ENCODE peak calls at places on chromosomes 2 and 18, in nine cellular contexts. K is body of pancreas; O is neuronal stem cell; G is kidney epithelial cell; M is effector memory CD4-positive, alpha-beta T cell; A is HL-60; V is skeletal muscle cell; Y is cardiac fibroblast; L is OCI-LY7. E is an unnamed sample.

GRCh38 chr18:76866631-76867030 is 44.3 kb downstream of the ZNF236 start:
- DNase-seq in A (no peak), M (no peak), V (no peak), Y (no peak), O (no peak), K (no peak), L (no peak), G (no peak), E (no peak)

GRCh38 chr2:223165423-223166214 is 113.6 kb downstream of the KCNE4 start:
- DNase-seq in L (no peak), Y (peak), O (no peak), K (no peak), G (no peak), V (no peak), A (no peak), M (no peak), E (no peak)

GRCh38 chr18:35637226-35637625 is 55.7 kb downstream of the GALNT1 start:
- DNase-seq in K (no peak), L (no peak), V (no peak), O (no peak), G (no peak), M (no peak), A (no peak), Y (no peak), E (no peak)

GRCh38 chr2:150607471-150607870 is 120.0 kb upstream of the RND3 start:
- DNase-seq in L (no peak), O (no peak), G (no peak), A (no peak), K (no peak), V (no peak), Y (peak), M (no peak), E (no peak)

GRCh38 chr18:13221821-13222220 is 3.3 kb downstream of the LDLRAD4 start:
- DNase-seq in O (no peak), A (no peak), K (peak), Y (peak), G (no peak), V (no peak), M (no peak), L (no peak), E (no peak)

GRCh38 chr18:35923939-35924338 is 48.5 kb upstream of the RMP24 start:
- DNase-seq in G (no peak), Y (no peak), L (no peak), A (no peak), K (no peak), M (no peak), V (no peak), O (no peak), E (no peak)

GRCh38 chr2:223588251-223588650 is 13.9 kb downstream of the SCG2 start:
- DNase-seq in K (no peak), M (no peak), V (no peak), L (no peak), G (no peak), A (no peak), Y (no peak), O (no peak), E (no peak)

GRCh38 chr2:39121523-39122063 is 742 bp upstream of the SOS1 start:
- DNase-seq in Y (no peak), K (no peak), G (no peak), M (no peak), A (no peak), L (peak), V (no peak), O (no peak), E (peak)

GRCh38 chr2:85583667-85584353 is 421 bp upstream of the VAMP5 start:
- DNase-seq in G (no peak), A (no peak), O (no peak), L (no peak), K (no peak), M (no peak), Y (no peak), V (no peak), E (no peak)

GRCh38 chr2:150486539-150487484 is 655 bp downstream of the RND3 start:
- DNase-seq in L (no peak), O (peak), Y (peak), A (no peak), K (peak), M (no peak), V (no peak), G (no peak), E (peak)

GRCh38 chr2:188244383-188244782 is 47.3 kb upstream of the GULP1 start:
- DNase-seq in Y (no peak), G (no peak), M (no peak), L (no peak), V (no peak), A (no peak), K (no peak), O (no peak), E (no peak)

GRCh38 chr18:6747646-6748045 is 18.1 kb downstream of the ARHGAP28 start:
- DNase-seq in V (peak), A (no peak), G (no peak), M (no peak), K (peak), L (no peak), Y (peak), O (no peak), E (no peak)

GRCh38 chr2:172571245-172571644 is 15.4 kb downstream of the PDK1 start:
- DNase-seq in G (no peak), M (no peak), A (no peak), V (no peak), O (no peak), K (no peak), Y (no peak), L (no peak), E (no peak)

GRCh38 chr2:65366595-65367125 is 65.7 kb downstream of the SPRED2 start:
- DNase-seq in A (peak), L (peak), M (no peak), K (peak), V (peak), Y (peak), G (peak), O (no peak), E (no peak)

GRCh38 chr2:46800218-46800617 is 115.4 kb downstream of the MCFD2 start:
- DNase-seq in M (no peak), K (no peak), Y (no peak), A (no peak), L (no peak), G (no peak), V (no peak), O (no peak), E (no peak)

GRCh38 chr2:14451312-14451711 is 181.2 kb upstream of the LRATD1 start:
- DNase-seq in V (no peak), G (no peak), Y (no peak), K (no peak), M (no peak), A (no peak), O (no peak), L (no peak), E (no peak)

GRCh38 chr2:18896106-18896505 is 306.7 kb upstream of the NT5C1B start:
- DNase-seq in Y (peak), K (no peak), O (no peak), G (no peak), V (no peak), M (no peak), L (no peak), A (no peak), E (no peak)

GRCh38 chr2:223086360-223086981 is 34.5 kb downstream of the KCNE4 start:
- DNase-seq in V (no peak), A (no peak), G (no peak), O (no peak), K (no peak), L (no peak), Y (no peak), M (no peak), E (no peak)

GRCh38 chr2:224518806-224519580 is 66.2 kb downstream of the CUL3 start:
- DNase-seq in O (no peak), A (no peak), M (no peak), G (no peak), K (no peak), Y (peak), V (peak), L (peak), E (no peak)

GRCh38 chr18:12315481-12315880 is 7.4 kb downstream of the TUBB6 start:
- DNase-seq in Y (peak), V (no peak), L (no peak), O (no peak), G (no peak), K (no peak), M (no peak), A (no peak), E (no peak)

GRCh38 chr2:71277536-71278103 is 50.7 kb upstream of the PAIP2B start:
- DNase-seq in G (no peak), A (peak), M (no peak), K (peak), V (no peak), L (peak), Y (peak), O (peak), E (peak)

GRCh38 chr2:30298302-30298701 is 67.0 kb downstream of the LBH start:
- DNase-seq in M (no peak), A (no peak), V (no peak), O (no peak), Y (no peak), K (no peak), L (no peak), G (no peak), E (no peak)

GRCh38 chr2:236240228-236240990 is 23.8 kb downstream of the ASB18 start:
- DNase-seq in K (peak), M (no peak), O (no peak), A (no peak), V (no peak), L (no peak), Y (no peak), G (no peak), E (no peak)

GRCh38 chr2:27152796-27153464 is 4.1 kb downstream of the TCF23 start:
- DNase-seq in A (no peak), Y (no peak), V (no peak), O (no peak), G (no peak), M (no peak), K (no peak), L (peak), E (peak)

GRCh38 chr2:239762742-239763269 is 262.3 kb downstream of the NDUFA10 start:
- DNase-seq in G (no peak), V (no peak), A (no peak), K (no peak), M (no peak), L (no peak), Y (no peak), O (no peak), E (no peak)

GRCh38 chr2:27118525-27119329 is at the start of gene CGREF1:
- DNase-seq in L (no peak), V (no peak), A (peak), M (no peak), K (no peak), G (no peak), O (no peak), Y (peak), E (no peak)

GRCh38 chr2:66576381-66577330 is 141.7 kb downstream of the MEIS1 start:
- DNase-seq in K (peak), A (no peak), V (no peak), M (no peak), Y (peak), O (no peak), L (no peak), G (no peak), E (no peak)

GRCh38 chr2:66579494-66579893 is 144.6 kb downstream of the MEIS1 start:
- DNase-seq in L (no peak), Y (no peak), K (no peak), M (no peak), O (no peak), A (no peak), G (no peak), V (no peak), E (no peak)

GRCh38 chr2:66577331-66578041 is 142.6 kb downstream of the MEIS1 start:
- DNase-seq in L (no peak), Y (no peak), K (peak), G (no peak), A (no peak), V (no peak), M (no peak), O (no peak), E (no peak)

GRCh38 chr2:66578853-66579158 is 143.9 kb downstream of the MEIS1 start:
- DNase-seq in A (no peak), V (no peak), Y (no peak), O (no peak), L (no peak), K (no peak), M (no peak), G (no peak), E (no peak)

DNA sequence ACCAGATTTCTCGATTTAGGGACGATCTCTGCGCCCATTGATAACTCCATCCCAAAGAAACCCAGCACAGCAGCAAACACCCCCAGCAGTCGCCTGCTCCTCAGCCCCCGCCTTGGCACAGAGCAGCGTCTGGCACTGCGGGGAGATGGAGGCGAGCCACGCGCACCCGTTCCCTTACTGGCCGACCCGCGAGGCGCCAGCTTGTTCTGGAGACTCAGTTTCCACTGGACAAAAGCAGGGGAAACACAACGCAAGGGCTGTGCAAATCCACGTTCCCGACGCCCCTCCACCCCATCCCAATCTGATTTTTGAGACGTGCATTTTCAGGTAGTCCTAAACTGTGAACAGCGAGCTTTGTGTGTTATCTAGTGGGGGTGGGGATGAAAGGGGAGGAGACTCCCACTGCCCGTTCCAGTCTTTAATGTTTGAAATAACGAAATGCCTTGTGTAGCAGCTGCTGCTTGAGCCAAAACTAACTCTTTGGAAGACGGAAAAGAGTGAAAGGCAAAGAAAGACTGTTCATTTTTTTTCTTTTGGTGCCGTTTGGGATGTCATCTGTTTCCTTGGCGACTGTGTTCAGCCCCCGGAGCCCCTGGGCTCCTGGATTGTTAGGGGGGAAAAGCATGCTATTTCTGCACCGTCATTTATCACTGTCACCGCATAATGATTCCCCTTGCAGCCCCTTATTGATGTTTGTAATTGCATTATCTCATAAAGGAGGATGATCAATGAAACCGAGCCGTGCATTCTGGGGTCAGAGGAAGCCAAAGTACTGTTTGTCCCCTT is 143.3 kb downstream of the MEIS1 start:
- DNase-seq in V (no peak), A (no peak), K (peak), G (no peak), L (no peak), M (no peak), Y (no peak), O (no peak), E (no peak)
- H3K4me3 ChIP-seq in V (no peak), A (no peak), K (no peak), G (no peak), L (no peak), M (no peak), Y (no peak), O (peak), E (no peak)

DNA sequence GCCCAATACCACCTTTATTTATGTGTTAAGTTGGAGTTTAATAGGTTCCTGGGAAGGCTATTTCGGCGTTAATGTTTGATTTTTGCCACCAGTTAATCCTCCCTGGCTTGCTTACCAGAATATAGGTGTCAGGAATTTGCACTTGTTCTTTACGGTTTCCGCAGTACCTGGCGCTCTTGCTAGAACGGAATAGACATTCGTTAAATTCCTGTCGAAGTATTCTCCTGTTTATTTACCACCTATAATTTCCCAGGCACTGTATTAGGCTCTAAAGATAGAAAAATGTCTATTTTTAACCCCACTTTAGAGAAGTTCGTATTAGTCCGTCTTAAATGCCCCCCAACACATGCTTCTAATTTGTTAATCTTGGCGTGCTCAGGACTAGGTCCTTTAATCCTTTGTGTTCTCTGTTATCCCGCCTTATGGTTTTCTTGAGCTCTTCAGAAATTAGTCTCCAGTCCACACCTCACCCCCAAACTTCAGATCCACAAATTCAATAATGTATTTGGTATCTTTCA is 575 bp downstream of the CCDC150 start:
- DNase-seq in M (no peak), K (no peak), G (no peak), V (no peak), L (peak), Y (no peak), A (no peak), O (no peak), E (no peak)
- H3K4me3 ChIP-seq in M (peak), K (no peak), G (peak), V (peak), L (peak), Y (peak), A (peak), O (peak), E (peak)

GRCh38 chr2:102619414-102620319 is at the start of gene SLC9A2:
- DNase-seq in L (no peak), Y (peak), V (no peak), G (no peak), A (no peak), O (peak), M (no peak), K (no peak), E (peak)
- H3K4me3 ChIP-seq in L (no peak), Y (peak), V (peak), G (peak), A (peak), O (peak), M (no peak), K (no peak), E (peak)

DNA sequence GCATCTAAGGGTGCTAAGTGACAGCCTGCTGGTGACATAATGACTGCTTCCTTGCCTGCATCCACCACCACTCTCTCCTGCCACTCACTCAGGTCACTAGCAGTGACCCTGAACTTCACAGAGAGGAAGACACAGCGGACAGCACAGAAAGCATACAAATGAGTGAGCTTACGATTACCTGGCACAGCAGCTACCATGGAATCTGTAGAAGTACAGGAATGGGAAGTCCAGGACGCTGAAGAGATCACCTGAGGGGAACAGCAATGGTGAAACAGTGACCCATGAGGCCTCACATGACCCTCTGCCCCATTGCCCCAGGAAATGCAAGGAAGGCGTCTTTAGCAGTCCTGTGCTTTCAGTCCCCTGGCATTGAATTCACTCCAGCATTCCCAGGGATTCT is 96.7 kb upstream of the RIOK3 start:
- DNase-seq in M (no peak), A (no peak), O (no peak), K (no peak), L (no peak), V (no peak), G (no peak), Y (no peak), E (no peak)
- H3K4me3 ChIP-seq in M (no peak), A (no peak), O (no peak), K (no peak), L (no peak), V (no peak), G (no peak), Y (no peak), E (no peak)

GRCh38 chr2:144937066-144937465 is 417.1 kb upstream of the ZEB2 start:
- DNase-seq in V (no peak), G (no peak), L (no peak), A (no peak), O (no peak), K (no peak), M (no peak), Y (no peak), E (no peak)

GRCh38 chr2:144937899-144938298 is 418.0 kb upstream of the ZEB2 start:
- DNase-seq in G (no peak), O (no peak), L (no peak), M (no peak), K (no peak), Y (peak), A (no peak), V (peak), E (no peak)

GRCh38 chr2:144936442-144936841 is 416.5 kb upstream of the ZEB2 start:
- DNase-seq in L (no peak), V (no peak), A (no peak), Y (peak), G (no peak), O (no peak), M (no peak), K (no peak), E (no peak)

GRCh38 chr2:144939590-144939989 is 419.7 kb upstream of the ZEB2 start:
- DNase-seq in K (no peak), V (no peak), L (no peak), A (no peak), Y (no peak), M (no peak), O (no peak), G (no peak), E (no peak)

GRCh38 chr2:144938308-144938709 is 418.4 kb upstream of the ZEB2 start:
- DNase-seq in A (no peak), Y (peak), K (no peak), L (no peak), V (peak), G (peak), O (no peak), M (no peak), E (no peak)
- H3K4me3 ChIP-seq in A (no peak), Y (no peak), K (no peak), L (no peak), V (no peak), G (no peak), O (no peak), M (no peak), E (no peak)

GRCh38 chr2:55223958-55224760 is 7.9 kb downstream of the CLHC1 start:
- DNase-seq in A (no peak), V (no peak), K (peak), O (no peak), M (no peak), L (no peak), Y (no peak), G (no peak), E (no peak)
- H3K4me3 ChIP-seq in A (no peak), V (no peak), K (no peak), O (no peak), M (no peak), L (no peak), Y (no peak), G (no peak), E (no peak)

DNA sequence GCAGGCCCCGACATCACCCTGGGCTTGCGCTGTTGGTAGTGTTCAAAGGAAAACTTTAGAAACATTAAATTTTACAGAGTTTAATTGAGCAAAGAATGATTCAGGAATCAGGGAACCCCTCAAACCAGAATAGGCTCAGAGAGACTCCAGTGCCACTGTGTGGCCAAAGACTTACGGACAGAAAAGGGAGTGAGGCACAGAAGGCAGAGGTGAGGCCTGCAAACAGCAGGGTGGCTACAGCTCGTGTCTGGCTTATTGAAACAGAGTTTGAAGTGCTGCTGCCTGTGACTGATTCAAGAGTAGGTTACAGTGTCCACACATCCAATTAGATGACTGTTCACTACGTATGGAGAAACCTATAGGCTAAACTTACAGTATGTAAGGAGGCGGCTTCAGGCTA is 2.4 kb upstream of the CTDP1 start:
- DNase-seq in Y (no peak), A (no peak), L (no peak), M (no peak), K (no peak), V (no peak), G (no peak), O (no peak), E (no peak)
- H3K4me3 ChIP-seq in Y (no peak), A (no peak), L (no peak), M (no peak), K (no peak), V (no peak), G (no peak), O (no peak), E (no peak)